ENCODE peak calls at places on chromosomes 3 and 15, in five cellular contexts. N is left cardiac atrium, T is body of pancreas, Z is NCI-H1092 treated with DMSO at 0.1 percent for 48 hours, G is GM03348. V is an unnamed sample.

GRCh38 chr3:168095611-168096209 is at the start of gene GOLIM4:
- DNase-seq in N (peak; percentile 97), T (peak; percentile 96), Z (peak; percentile 89), G (peak; percentile 98), V (peak; percentile 96)

GRCh38 chr3:58387650-58388546 is 45.7 kb downstream of the PDHB start:
- DNase-seq in N (no peak), T (no peak), Z (no peak), G (peak; percentile 7), V (no peak)

GRCh38 chr15:50150851-50151250 is 31.1 kb upstream of the SLC27A2 start:
- DNase-seq in N (no peak), T (no peak), Z (no peak), G (no peak), V (no peak)

GRCh38 chr15:67897646-67898045 is 57.8 kb upstream of the RNU6-1 start:
- DNase-seq in N (no peak), T (no peak), Z (no peak), G (no peak), V (no peak)

GRCh38 chr15:86676002-86676401 is 596.3 kb downstream of the AGBL1 start:
- DNase-seq in N (no peak), T (no peak), Z (no peak), G (no peak), V (no peak)

GRCh38 chr15:83904107-83904720 is 250.3 kb downstream of the ADAMTSL3 start:
- DNase-seq in N (no peak), T (peak; percentile 21), Z (no peak), G (peak; percentile 82), V (no peak)

GRCh38 chr3:154122096-154122911 is 1.1 kb downstream of the ARHGEF26 start:
- DNase-seq in N (peak; percentile 26), T (peak; percentile 28), Z (peak; percentile 41), G (peak; percentile 13), V (peak; percentile 26)

GRCh38 chr3:74445541-74445940 is 168.9 kb downstream of the CNTN3 start:
- DNase-seq in N (no peak), T (no peak), Z (no peak), G (peak; percentile 55), V (no peak)

GRCh38 chr3:160454995-160455394 is 5.4 kb upstream of the TRIM59 start:
- DNase-seq in N (no peak), T (no peak), Z (peak; percentile 48), G (no peak), V (no peak)

V was measured in thyroid gland.